ENCODE peak calls at places on chromosomes 11 and 22, in four cellular contexts. T is stimulated activated CD4-positive, alpha-beta T cell treated with anti-CD3 and anti-CD28 coated beads, TNF-alpha, amount 100 ng/mL, for 48 hours; J is head of caudate nucleus; H is GM12892. W is an unnamed sample.

GRCh38 chr11:116072776-116073175 is 568.6 kb upstream of the CADM1 start:
- DNase-seq in T (no peak), J (no peak), H (no peak), W (no peak)

GRCh38 chr22:44570476-44571445 is 72.7 kb upstream of the RTL6 start:
- DNase-seq in T (no peak), J (no peak), H (no peak), W (no peak)

GRCh38 chr11:9091044-9091936 is at the start of gene SCUBE2:
- DNase-seq in T (no peak), J (no peak), H (peak), W (no peak)

GRCh38 chr11:110000858-110001257 is 92.3 kb upstream of the ZC3H12C start:
- DNase-seq in T (no peak), J (no peak), H (no peak), W (no peak)

GRCh38 chr11:94876645-94877445 is 96.5 kb downstream of the CWC15 start:
- DNase-seq in T (peak), J (peak), H (peak), W (no peak)

GRCh38 chr11:33885338-33886005 is 6.4 kb downstream of the LMO2 start:
- DNase-seq in T (no peak), J (no peak), H (no peak), W (no peak)

GRCh38 chr11:86938900-86939880 is 16.0 kb downstream of the FZD4 start:
- DNase-seq in T (no peak), J (no peak), H (no peak), W (no peak)

GRCh38 chr11:69969890-69970784 is 108.0 kb upstream of the ANO1 start:
- DNase-seq in T (no peak), J (no peak), H (no peak), W (no peak)

W was measured in iPS DF 6.9.